ENCODE peak calls at places on chromosomes 13 and 19, in nine cellular contexts. One of them, this sample, is unnamed.
A peak's percentile ranks its signal among the peaks of the same experiment; 100 is the strongest.

GRCh38 chr13:32629313-32629712 is 43.1 kb downstream of the PDS5B start:
- DNase-seq in astrocyte of the spinal cord: no peak
- DNase-seq in stimulated activated CD4-positive, alpha-beta T cell treated with anti-CD3 and anti-CD28 coated beads, Interleukin-12 subunit alpha, Interleukin-12 subunit beta, amount 100 ng/mL, for 24 hours: no peak
- DNase-seq in anterior cingulate cortex: no peak
- DNase-seq in neural progenitor cell: no peak
- DNase-seq in foreskin fibroblast: no peak
- DNase-seq in M059J: peak; percentile 59
- DNase-seq in stimulated activated CD8-positive, alpha-beta memory T cell treated with anti-CD3 and anti-CD28 coated beads, Interleukin-15, amount 100 ng/mL, for 24 hours: no peak
- DNase-seq in NCI-H510A: no peak
- DNase-seq in this sample: no peak

GRCh38 chr13:110799246-110800236 is 86.0 kb downstream of the ING1 start:
- DNase-seq in foreskin fibroblast: peak; percentile 87
- DNase-seq in neural progenitor cell: no peak
- DNase-seq in stimulated activated CD8-positive, alpha-beta memory T cell treated with anti-CD3 and anti-CD28 coated beads, Interleukin-15, amount 100 ng/mL, for 24 hours: no peak
- DNase-seq in astrocyte of the spinal cord: peak; percentile 66
- DNase-seq in M059J: no peak
- DNase-seq in NCI-H510A: no peak
- DNase-seq in stimulated activated CD4-positive, alpha-beta T cell treated with anti-CD3 and anti-CD28 coated beads, Interleukin-12 subunit alpha, Interleukin-12 subunit beta, amount 100 ng/mL, for 24 hours: no peak
- DNase-seq in anterior cingulate cortex: no peak
- DNase-seq in this sample: no peak

GRCh38 chr19:45739498-45740439 is 6.5 kb downstream of the MEIOSIN start:
- DNase-seq in astrocyte of the spinal cord: no peak
- DNase-seq in neural progenitor cell: no peak
- DNase-seq in M059J: no peak
- DNase-seq in anterior cingulate cortex: no peak
- DNase-seq in stimulated activated CD8-positive, alpha-beta memory T cell treated with anti-CD3 and anti-CD28 coated beads, Interleukin-15, amount 100 ng/mL, for 24 hours: no peak
- DNase-seq in stimulated activated CD4-positive, alpha-beta T cell treated with anti-CD3 and anti-CD28 coated beads, Interleukin-12 subunit alpha, Interleukin-12 subunit beta, amount 100 ng/mL, for 24 hours: no peak
- DNase-seq in foreskin fibroblast: no peak
- DNase-seq in NCI-H510A: no peak
- DNase-seq in this sample: peak; percentile 64

GRCh38 chr13:97716746-97717145 is 236.7 kb upstream of the IPO5 start:
- DNase-seq in stimulated activated CD8-positive, alpha-beta memory T cell treated with anti-CD3 and anti-CD28 coated beads, Interleukin-15, amount 100 ng/mL, for 24 hours: no peak
- DNase-seq in anterior cingulate cortex: no peak
- DNase-seq in neural progenitor cell: no peak
- DNase-seq in M059J: no peak
- DNase-seq in NCI-H510A: no peak
- DNase-seq in stimulated activated CD4-positive, alpha-beta T cell treated with anti-CD3 and anti-CD28 coated beads, Interleukin-12 subunit alpha, Interleukin-12 subunit beta, amount 100 ng/mL, for 24 hours: no peak
- DNase-seq in astrocyte of the spinal cord: no peak
- DNase-seq in foreskin fibroblast: no peak
- DNase-seq in this sample: no peak

GRCh38 chr19:38531515-38531914 is 86.2 kb downstream of the MAP4K1 start:
- DNase-seq in NCI-H510A: no peak
- DNase-seq in astrocyte of the spinal cord: no peak
- DNase-seq in anterior cingulate cortex: no peak
- DNase-seq in M059J: no peak
- DNase-seq in neural progenitor cell: no peak
- DNase-seq in stimulated activated CD4-positive, alpha-beta T cell treated with anti-CD3 and anti-CD28 coated beads, Interleukin-12 subunit alpha, Interleukin-12 subunit beta, amount 100 ng/mL, for 24 hours: no peak
- DNase-seq in stimulated activated CD8-positive, alpha-beta memory T cell treated with anti-CD3 and anti-CD28 coated beads, Interleukin-15, amount 100 ng/mL, for 24 hours: no peak
- DNase-seq in foreskin fibroblast: no peak
- DNase-seq in this sample: no peak

GRCh38 chr13:21670006-21670882 is 629 bp upstream of the FGF9 start:
- DNase-seq in NCI-H510A: peak; percentile 53
- DNase-seq in M059J: peak; percentile 44
- DNase-seq in stimulated activated CD8-positive, alpha-beta memory T cell treated with anti-CD3 and anti-CD28 coated beads, Interleukin-15, amount 100 ng/mL, for 24 hours: peak; percentile 30
- DNase-seq in astrocyte of the spinal cord: peak; percentile 73
- DNase-seq in anterior cingulate cortex: no peak
- DNase-seq in neural progenitor cell: peak; percentile 87
- DNase-seq in foreskin fibroblast: peak; percentile 32
- DNase-seq in stimulated activated CD4-positive, alpha-beta T cell treated with anti-CD3 and anti-CD28 coated beads, Interleukin-12 subunit alpha, Interleukin-12 subunit beta, amount 100 ng/mL, for 24 hours: peak; percentile 33
- DNase-seq in this sample: peak; percentile 91

GRCh38 chr13:78608705-78609463 is 5.5 kb upstream of the POU4F1 start:
- DNase-seq in astrocyte of the spinal cord: no peak
- DNase-seq in stimulated activated CD4-positive, alpha-beta T cell treated with anti-CD3 and anti-CD28 coated beads, Interleukin-12 subunit alpha, Interleukin-12 subunit beta, amount 100 ng/mL, for 24 hours: no peak
- DNase-seq in stimulated activated CD8-positive, alpha-beta memory T cell treated with anti-CD3 and anti-CD28 coated beads, Interleukin-15, amount 100 ng/mL, for 24 hours: no peak
- DNase-seq in anterior cingulate cortex: no peak
- DNase-seq in neural progenitor cell: peak; percentile 58
- DNase-seq in NCI-H510A: no peak
- DNase-seq in M059J: no peak
- DNase-seq in foreskin fibroblast: no peak
- DNase-seq in this sample: no peak

GRCh38 chr19:46753420-46754155 is 7.3 kb upstream of the STRN4 start:
- DNase-seq in anterior cingulate cortex: peak; percentile 17
- DNase-seq in foreskin fibroblast: no peak
- DNase-seq in astrocyte of the spinal cord: no peak
- DNase-seq in NCI-H510A: no peak
- DNase-seq in stimulated activated CD4-positive, alpha-beta T cell treated with anti-CD3 and anti-CD28 coated beads, Interleukin-12 subunit alpha, Interleukin-12 subunit beta, amount 100 ng/mL, for 24 hours: no peak
- DNase-seq in M059J: no peak
- DNase-seq in stimulated activated CD8-positive, alpha-beta memory T cell treated with anti-CD3 and anti-CD28 coated beads, Interleukin-15, amount 100 ng/mL, for 24 hours: no peak
- DNase-seq in neural progenitor cell: peak; percentile 75
- DNase-seq in this sample: peak; percentile 92

GRCh38 chr13:39815345-39816111 is 160.1 kb downstream of the COG6 start:
- DNase-seq in M059J: no peak
- DNase-seq in neural progenitor cell: no peak
- DNase-seq in stimulated activated CD8-positive, alpha-beta memory T cell treated with anti-CD3 and anti-CD28 coated beads, Interleukin-15, amount 100 ng/mL, for 24 hours: no peak
- DNase-seq in NCI-H510A: no peak
- DNase-seq in foreskin fibroblast: no peak
- DNase-seq in astrocyte of the spinal cord: peak; percentile 27
- DNase-seq in stimulated activated CD4-positive, alpha-beta T cell treated with anti-CD3 and anti-CD28 coated beads, Interleukin-12 subunit alpha, Interleukin-12 subunit beta, amount 100 ng/mL, for 24 hours: no peak
- DNase-seq in anterior cingulate cortex: no peak
- DNase-seq in this sample: no peak

GRCh38 chr13:39035204-39035603 is 2.7 kb downstream of the PROSER1 start:
- DNase-seq in foreskin fibroblast: no peak
- DNase-seq in stimulated activated CD8-positive, alpha-beta memory T cell treated with anti-CD3 and anti-CD28 coated beads, Interleukin-15, amount 100 ng/mL, for 24 hours: no peak
- DNase-seq in M059J: no peak
- DNase-seq in anterior cingulate cortex: no peak
- DNase-seq in NCI-H510A: no peak
- DNase-seq in astrocyte of the spinal cord: no peak
- DNase-seq in neural progenitor cell: no peak
- DNase-seq in stimulated activated CD4-positive, alpha-beta T cell treated with anti-CD3 and anti-CD28 coated beads, Interleukin-12 subunit alpha, Interleukin-12 subunit beta, amount 100 ng/mL, for 24 hours: no peak
- DNase-seq in this sample: peak; percentile 65

GRCh38 chr13:60013166-60013565 is 150.6 kb downstream of the DIAPH3 start:
- DNase-seq in anterior cingulate cortex: no peak
- DNase-seq in stimulated activated CD8-positive, alpha-beta memory T cell treated with anti-CD3 and anti-CD28 coated beads, Interleukin-15, amount 100 ng/mL, for 24 hours: no peak
- DNase-seq in stimulated activated CD4-positive, alpha-beta T cell treated with anti-CD3 and anti-CD28 coated beads, Interleukin-12 subunit alpha, Interleukin-12 subunit beta, amount 100 ng/mL, for 24 hours: no peak
- DNase-seq in foreskin fibroblast: no peak
- DNase-seq in astrocyte of the spinal cord: no peak
- DNase-seq in neural progenitor cell: peak; percentile 59
- DNase-seq in M059J: no peak
- DNase-seq in NCI-H510A: no peak
- DNase-seq in this sample: no peak

GRCh38 chr19:49196527-49197240 is 39.1 kb downstream of the TRPM4 start:
- DNase-seq in astrocyte of the spinal cord: no peak
- DNase-seq in anterior cingulate cortex: peak; percentile 6
- DNase-seq in stimulated activated CD4-positive, alpha-beta T cell treated with anti-CD3 and anti-CD28 coated beads, Interleukin-12 subunit alpha, Interleukin-12 subunit beta, amount 100 ng/mL, for 24 hours: no peak
- DNase-seq in NCI-H510A: no peak
- DNase-seq in M059J: no peak
- DNase-seq in foreskin fibroblast: no peak
- DNase-seq in stimulated activated CD8-positive, alpha-beta memory T cell treated with anti-CD3 and anti-CD28 coated beads, Interleukin-15, amount 100 ng/mL, for 24 hours: no peak
- DNase-seq in neural progenitor cell: no peak
- DNase-seq in this sample: no peak

GRCh38 chr13:29569253-29570057 is 26.0 kb downstream of the SLC7A1 start:
- DNase-seq in neural progenitor cell: no peak
- DNase-seq in stimulated activated CD8-positive, alpha-beta memory T cell treated with anti-CD3 and anti-CD28 coated beads, Interleukin-15, amount 100 ng/mL, for 24 hours: no peak
- DNase-seq in astrocyte of the spinal cord: no peak
- DNase-seq in NCI-H510A: no peak
- DNase-seq in anterior cingulate cortex: no peak
- DNase-seq in foreskin fibroblast: no peak
- DNase-seq in M059J: no peak
- DNase-seq in stimulated activated CD4-positive, alpha-beta T cell treated with anti-CD3 and anti-CD28 coated beads, Interleukin-12 subunit alpha, Interleukin-12 subunit beta, amount 100 ng/mL, for 24 hours: no peak
- DNase-seq in this sample: no peak

GRCh38 chr13:28401303-28402056 is 93.4 kb downstream of the FLT1 start:
- DNase-seq in anterior cingulate cortex: no peak
- DNase-seq in stimulated activated CD8-positive, alpha-beta memory T cell treated with anti-CD3 and anti-CD28 coated beads, Interleukin-15, amount 100 ng/mL, for 24 hours: no peak
- DNase-seq in foreskin fibroblast: peak; percentile 66
- DNase-seq in stimulated activated CD4-positive, alpha-beta T cell treated with anti-CD3 and anti-CD28 coated beads, Interleukin-12 subunit alpha, Interleukin-12 subunit beta, amount 100 ng/mL, for 24 hours: no peak
- DNase-seq in M059J: peak; percentile 67
- DNase-seq in neural progenitor cell: no peak
- DNase-seq in NCI-H510A: no peak
- DNase-seq in astrocyte of the spinal cord: peak; percentile 22
- DNase-seq in this sample: no peak

GRCh38 chr13:25153736-25154135 is 18.4 kb downstream of the AMER2 start:
- DNase-seq in stimulated activated CD8-positive, alpha-beta memory T cell treated with anti-CD3 and anti-CD28 coated beads, Interleukin-15, amount 100 ng/mL, for 24 hours: no peak
- DNase-seq in NCI-H510A: no peak
- DNase-seq in M059J: no peak
- DNase-seq in anterior cingulate cortex: peak; percentile 37
- DNase-seq in foreskin fibroblast: no peak
- DNase-seq in stimulated activated CD4-positive, alpha-beta T cell treated with anti-CD3 and anti-CD28 coated beads, Interleukin-12 subunit alpha, Interleukin-12 subunit beta, amount 100 ng/mL, for 24 hours: no peak
- DNase-seq in neural progenitor cell: peak; percentile 55
- DNase-seq in astrocyte of the spinal cord: no peak
- DNase-seq in this sample: no peak

GRCh38 chr13:44801990-44802389 is 187.3 kb downstream of the NUFIP1 start:
- DNase-seq in astrocyte of the spinal cord: peak; percentile 83
- DNase-seq in stimulated activated CD8-positive, alpha-beta memory T cell treated with anti-CD3 and anti-CD28 coated beads, Interleukin-15, amount 100 ng/mL, for 24 hours: no peak
- DNase-seq in neural progenitor cell: no peak
- DNase-seq in foreskin fibroblast: peak; percentile 84
- DNase-seq in NCI-H510A: no peak
- DNase-seq in stimulated activated CD4-positive, alpha-beta T cell treated with anti-CD3 and anti-CD28 coated beads, Interleukin-12 subunit alpha, Interleukin-12 subunit beta, amount 100 ng/mL, for 24 hours: no peak
- DNase-seq in M059J: peak; percentile 79
- DNase-seq in anterior cingulate cortex: no peak
- DNase-seq in this sample: no peak

GRCh38 chr19:2123682-2124387 is 27.1 kb downstream of the IZUMO4 start:
- DNase-seq in stimulated activated CD4-positive, alpha-beta T cell treated with anti-CD3 and anti-CD28 coated beads, Interleukin-12 subunit alpha, Interleukin-12 subunit beta, amount 100 ng/mL, for 24 hours: no peak
- DNase-seq in neural progenitor cell: peak; percentile 77
- DNase-seq in foreskin fibroblast: no peak
- DNase-seq in NCI-H510A: no peak
- DNase-seq in M059J: no peak
- DNase-seq in stimulated activated CD8-positive, alpha-beta memory T cell treated with anti-CD3 and anti-CD28 coated beads, Interleukin-15, amount 100 ng/mL, for 24 hours: no peak
- DNase-seq in anterior cingulate cortex: no peak
- DNase-seq in astrocyte of the spinal cord: no peak
- DNase-seq in this sample: no peak

GRCh38 chr13:24502567-24503375 is 9.8 kb downstream of the PARP4 start:
- DNase-seq in astrocyte of the spinal cord: peak; percentile 63
- DNase-seq in anterior cingulate cortex: no peak
- DNase-seq in stimulated activated CD4-positive, alpha-beta T cell treated with anti-CD3 and anti-CD28 coated beads, Interleukin-12 subunit alpha, Interleukin-12 subunit beta, amount 100 ng/mL, for 24 hours: no peak
- DNase-seq in NCI-H510A: no peak
- DNase-seq in stimulated activated CD8-positive, alpha-beta memory T cell treated with anti-CD3 and anti-CD28 coated beads, Interleukin-15, amount 100 ng/mL, for 24 hours: no peak
- DNase-seq in neural progenitor cell: peak; percentile 62
- DNase-seq in foreskin fibroblast: peak; percentile 68
- DNase-seq in M059J: peak; percentile 89
- DNase-seq in this sample: no peak

GRCh38 chr13:42477588-42478190 is 96.3 kb upstream of the TNFSF11 start:
- DNase-seq in anterior cingulate cortex: no peak
- DNase-seq in M059J: peak; percentile 56
- DNase-seq in foreskin fibroblast: no peak
- DNase-seq in NCI-H510A: no peak
- DNase-seq in stimulated activated CD8-positive, alpha-beta memory T cell treated with anti-CD3 and anti-CD28 coated beads, Interleukin-15, amount 100 ng/mL, for 24 hours: no peak
- DNase-seq in stimulated activated CD4-positive, alpha-beta T cell treated with anti-CD3 and anti-CD28 coated beads, Interleukin-12 subunit alpha, Interleukin-12 subunit beta, amount 100 ng/mL, for 24 hours: no peak
- DNase-seq in neural progenitor cell: no peak
- DNase-seq in astrocyte of the spinal cord: peak; percentile 19
- DNase-seq in this sample: no peak

GRCh38 chr13:30679483-30680330 is 55.6 kb upstream of the ALOX5AP start:
- DNase-seq in M059J: peak; percentile 27
- DNase-seq in astrocyte of the spinal cord: peak; percentile 56
- DNase-seq in NCI-H510A: no peak
- DNase-seq in stimulated activated CD8-positive, alpha-beta memory T cell treated with anti-CD3 and anti-CD28 coated beads, Interleukin-15, amount 100 ng/mL, for 24 hours: no peak
- DNase-seq in foreskin fibroblast: no peak
- DNase-seq in anterior cingulate cortex: no peak
- DNase-seq in neural progenitor cell: peak; percentile 60
- DNase-seq in stimulated activated CD4-positive, alpha-beta T cell treated with anti-CD3 and anti-CD28 coated beads, Interleukin-12 subunit alpha, Interleukin-12 subunit beta, amount 100 ng/mL, for 24 hours: no peak
- DNase-seq in this sample: peak; percentile 72

This sample was measured in Karpas-422.